ENCODE peak calls at places on chromosomes 4 and X, in four cellular contexts. E, Q, S and B are unnamed samples.

GRCh38 chr4:7989654-7990053 is 50.0 kb upstream of the AFAP1 start:
- DNase-seq in E (no peak), Q (no peak), S (no peak), B (no peak)

GRCh38 chr4:110793381-110793801 is 170.5 kb upstream of the PITX2 start:
- DNase-seq in E (no peak), Q (no peak), S (no peak), B (no peak)

GRCh38 chr4:113646456-113646809 is 115.1 kb downstream of the CAMK2D start:
- DNase-seq in E (no peak), Q (no peak), S (no peak), B (no peak)

GRCh38 chr4:80173387-80173786 is 23.9 kb upstream of the PRDM8 start:
- DNase-seq in E (no peak), Q (no peak), S (no peak), B (no peak)

GRCh38 chr4:82802906-82803305 is 4.3 kb upstream of the SCD5 start:
- DNase-seq in E (no peak), Q (no peak), S (no peak), B (no peak)

GRCh38 chrX:84248226-84248625 is 60.2 kb upstream of the RPS6KA6 start:
- DNase-seq in E (no peak), Q (no peak), S (no peak), B (no peak)

GRCh38 chrX:107674480-107675364 is 46.4 kb downstream of the PRPS1 start:
- DNase-seq in E (no peak), Q (peak; percentile 31), S (no peak), B (no peak)

GRCh38 chrX:150486011-150486410 is 82.4 kb upstream of the MTM1 start:
- DNase-seq in E (peak; percentile 20), Q (peak; percentile 16), S (no peak), B (peak; percentile 66)

GRCh38 chr4:44447563-44448504 is 775 bp downstream of the KCTD8 start:
- DNase-seq in E (no peak), Q (no peak), S (no peak), B (peak; percentile 8)

GRCh38 chr4:133095591-133095990 is 53.5 kb upstream of the PCDH10 start:
- DNase-seq in E (no peak), Q (no peak), S (no peak), B (no peak)

GRCh38 chrX:103330601-103331397 is 760 bp downstream of the TCEAL7 start:
- DNase-seq in E (no peak), Q (no peak), S (no peak), B (no peak)
- TF ChIP-seq SP1 in E (no peak), Q (no peak), S (no peak), B (no peak)

DNA sequence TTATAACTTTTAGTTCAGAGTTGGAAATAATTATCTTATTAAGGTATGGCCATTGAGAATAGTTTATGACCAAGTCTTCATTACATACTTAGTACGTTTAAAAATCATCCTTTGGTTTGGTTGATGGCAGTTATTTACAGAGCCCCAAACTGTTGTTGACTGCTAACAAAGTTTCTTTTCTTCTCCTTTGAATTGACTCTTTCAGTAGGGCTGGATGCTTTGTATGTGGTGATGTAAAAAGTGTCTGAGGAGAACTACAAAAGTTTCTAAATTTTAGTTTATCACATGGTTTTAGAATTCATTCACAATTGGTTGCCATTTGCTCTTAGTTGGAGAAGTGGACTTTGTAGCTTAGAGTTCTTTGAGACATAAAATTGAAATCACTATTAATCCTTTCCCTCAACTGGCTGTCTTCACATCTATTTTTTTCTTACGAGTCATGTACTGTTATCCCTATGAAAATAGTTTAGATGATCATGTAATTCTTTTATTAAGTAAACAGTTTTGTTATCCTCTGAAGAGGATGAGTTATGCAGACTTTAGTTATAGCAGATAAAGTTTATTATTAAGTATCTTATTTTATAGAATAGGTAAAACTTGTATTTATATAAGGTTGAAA is 14.8 kb downstream of the PTPN13 start:
- DNase-seq in E (no peak), Q (no peak), S (no peak), B (no peak)
- TF ChIP-seq FOXK2 in E (no peak), Q (no peak), S (no peak), B (no peak)

DNA sequence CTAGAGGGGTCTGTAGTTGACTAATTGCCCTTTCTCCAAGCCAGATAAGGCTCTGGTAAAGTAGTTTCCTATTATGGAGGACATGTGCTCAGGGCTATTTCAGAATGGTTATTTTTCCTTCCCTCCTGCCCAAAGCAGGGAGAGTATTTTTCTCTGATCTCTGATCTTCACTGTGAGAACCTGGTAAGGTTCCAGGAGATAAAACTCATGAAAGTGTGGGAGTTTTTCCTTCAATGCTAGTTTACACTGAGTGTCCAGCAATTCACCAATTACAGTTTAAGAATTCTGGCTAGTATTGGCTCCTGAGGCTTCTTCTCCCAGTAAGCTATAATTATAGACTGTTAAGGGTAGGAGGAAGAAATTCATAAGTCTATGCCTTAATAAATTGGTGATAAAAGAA is 31.1 kb downstream of the CASP6 start:
- DNase-seq in E (no peak), Q (no peak), S (no peak), B (no peak)
- TF ChIP-seq SP1 in E (no peak), Q (no peak), S (no peak), B (no peak)

GRCh38 chr4:28351826-28352225 is 1491.2 kb downstream of the STIM2 start:
- DNase-seq in E (no peak), Q (no peak), S (no peak), B (no peak)

GRCh38 chr4:28350485-28350884 is 1489.8 kb downstream of the STIM2 start:
- DNase-seq in E (no peak), Q (no peak), S (no peak), B (no peak)

GRCh38 chr4:28360681-28361080 is 1500.0 kb downstream of the STIM2 start:
- DNase-seq in E (no peak), Q (no peak), S (no peak), B (no peak)

GRCh38 chr4:28357985-28358384 is 1497.3 kb downstream of the STIM2 start:
- DNase-seq in E (no peak), Q (no peak), S (no peak), B (no peak)

DNA sequence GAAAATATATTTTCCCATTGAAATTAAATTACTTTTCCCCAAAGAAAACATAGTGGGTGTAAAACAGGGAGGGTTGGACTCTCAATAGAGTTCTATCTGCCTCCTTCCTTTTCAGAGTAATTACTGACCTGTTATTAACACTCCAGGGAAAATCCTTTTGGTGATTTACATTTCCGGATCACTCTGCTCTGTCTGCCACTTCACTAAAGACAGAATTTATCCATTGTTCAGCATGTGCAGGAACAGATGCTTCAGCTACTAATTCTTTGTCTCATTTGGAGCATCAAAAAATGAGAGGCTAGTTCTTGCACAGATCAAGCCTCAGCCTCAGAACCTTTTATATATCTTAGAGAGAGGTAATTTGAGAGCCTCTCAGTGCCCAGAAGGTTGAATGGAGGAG is 1494.2 kb downstream of the STIM2 start:
- DNase-seq in E (no peak), Q (no peak), S (no peak), B (no peak)
- TF ChIP-seq FOXK2 in E (no peak), Q (no peak), S (no peak), B (no peak)

GRCh38 chrX:9912341-9912740 is 54.8 kb upstream of the CLDN34 start:
- DNase-seq in E (no peak), Q (no peak), S (no peak), B (no peak)

GRCh38 chrX:9911479-9911878 is 55.7 kb upstream of the CLDN34 start:
- DNase-seq in E (no peak), Q (no peak), S (no peak), B (no peak)

GRCh38 chrX:9917861-9918260 is 49.3 kb upstream of the CLDN34 start:
- DNase-seq in E (no peak), Q (no peak), S (no peak), B (no peak)

GRCh38 chrX:9909254-9909653 is 57.9 kb upstream of the CLDN34 start:
- DNase-seq in E (no peak), Q (no peak), S (no peak), B (no peak)

DNA sequence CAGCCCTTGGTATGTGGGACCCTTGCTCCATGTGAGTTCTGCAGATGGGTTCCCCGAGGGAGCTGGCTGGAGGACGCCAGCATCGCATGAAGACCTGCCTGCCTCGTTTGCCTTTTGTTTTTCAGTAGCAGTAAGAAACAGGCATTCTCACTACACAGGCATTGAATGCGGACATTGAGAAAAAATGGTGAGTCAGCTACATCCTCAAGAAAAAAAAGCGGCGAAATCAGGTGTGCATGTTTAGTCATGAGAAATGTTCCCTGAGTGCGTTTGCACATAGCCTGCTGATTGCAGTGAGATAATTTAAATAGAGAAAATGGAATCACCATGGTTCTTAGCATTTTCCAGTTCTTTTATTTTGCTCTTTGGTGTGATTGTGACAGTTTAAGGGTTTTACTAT is 54.1 kb upstream of the CLDN34 start:
- DNase-seq in E (no peak), Q (no peak), S (no peak), B (no peak)
- TF ChIP-seq SP1 in E (no peak), Q (no peak), S (no peak), B (no peak)

GRCh38 chr4:140152015-140152703 is 1.8 kb downstream of the MAML3 start:
- DNase-seq in E (no peak), Q (peak; percentile 66), S (no peak), B (peak; percentile 62)

GRCh38 chr4:140151700-140152014 is 2.3 kb downstream of the MAML3 start:
- DNase-seq in E (peak; percentile 23), Q (peak; percentile 75), S (no peak), B (peak; percentile 76)

GRCh38 chr4:140153744-140154571 is at the start of gene MAML3:
- DNase-seq in E (peak; percentile 64), Q (peak; percentile 80), S (no peak), B (peak; percentile 76)

GRCh38 chr4:140153419-140153743 is 603 bp downstream of the MAML3 start:
- DNase-seq in E (no peak), Q (no peak), S (no peak), B (no peak)

DNA sequence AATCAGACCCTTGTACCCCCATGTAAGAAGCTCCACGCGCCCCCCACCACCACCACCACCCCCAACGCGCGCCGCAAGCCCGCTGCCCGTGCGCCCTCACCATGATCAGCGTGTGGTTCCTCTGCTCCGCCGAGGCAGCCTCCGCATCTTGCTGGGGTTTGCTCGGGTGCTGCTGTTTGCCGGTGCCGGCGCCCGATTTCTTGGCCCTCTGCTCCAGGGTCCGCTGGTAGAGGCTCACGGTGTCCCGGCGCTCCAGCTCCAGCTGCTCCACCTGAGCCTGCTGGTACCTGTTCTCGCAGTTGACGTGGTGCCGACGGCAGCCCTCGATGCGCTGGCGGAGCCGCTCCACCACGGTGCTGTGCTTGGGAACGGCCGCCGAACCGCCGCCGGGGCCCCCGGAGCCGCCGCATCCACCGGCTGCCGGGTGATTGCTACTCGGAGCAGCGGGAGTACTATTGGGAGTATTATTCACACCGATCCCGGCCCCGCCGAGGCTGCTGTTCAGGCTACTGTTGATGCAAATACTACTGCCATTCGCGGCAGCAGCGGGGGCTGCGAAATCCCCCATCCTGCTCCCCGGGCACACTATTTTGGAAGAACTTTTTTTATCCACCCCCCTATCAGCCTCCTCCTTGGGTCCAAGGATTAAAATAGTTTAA is 1.1 kb downstream of the MAML3 start:
- DNase-seq in E (no peak), Q (peak; percentile 16), S (no peak), B (peak; percentile 21)
- TF ChIP-seq FOXK2 in E (no peak), Q (no peak), S (no peak), B (no peak)

DNA sequence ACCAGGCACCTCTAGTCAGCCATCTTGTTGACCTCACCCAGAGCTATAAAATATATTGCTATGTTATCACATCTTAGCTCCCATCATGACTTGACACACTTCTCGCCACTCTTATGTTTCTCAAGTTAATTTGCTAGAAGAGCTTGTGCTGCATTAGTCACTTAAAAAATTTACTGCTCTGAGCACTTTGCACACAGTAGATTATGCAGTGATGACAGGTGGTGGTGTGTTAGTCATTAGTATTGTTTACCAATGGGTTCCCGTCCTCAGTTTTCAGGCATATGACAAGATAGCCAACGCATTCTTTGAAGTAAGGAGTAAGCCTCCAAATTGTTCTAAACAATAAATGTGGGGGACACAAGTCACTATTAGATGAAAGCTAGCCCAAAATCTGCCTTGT is 1002.5 kb upstream of the PCDH7 start:
- DNase-seq in E (no peak), Q (no peak), S (no peak), B (no peak)
- TF ChIP-seq SP1 in E (no peak), Q (no peak), S (no peak), B (no peak)